ENCODE peak calls at places on chromosome 22, in six cellular contexts. L is PC-3; X is transverse colon; Y is GOT3; R is astrocyte of the cerebellum; F is activated CD4-positive, alpha-beta T cell treated with anti-CD3 and anti-CD28 coated beads, Interleukin-2, amount 10 ng/mL, durations not matched to agents 7 days and 5 days. A is an unnamed sample.
A peak's percentile ranks its signal among the peaks of the same experiment; 100 is the strongest.

GRCh38 chr22:48233586-48233985 is 1471.1 kb downstream of the TBC1D22A start:
- DNase-seq in L (no peak), X (no peak), Y (no peak), R (no peak), F (no peak), A (no peak)

GRCh38 chr22:44793506-44794225 is 41.3 kb downstream of the ARHGAP8 start:
- DNase-seq in L (no peak), X (no peak), Y (no peak), R (no peak), F (no peak), A (no peak)

GRCh38 chr22:39954584-39955055 is 5.6 kb upstream of the TMA7B start:
- DNase-seq in L (peak; percentile 24), X (no peak), Y (no peak), R (peak; percentile 99), F (no peak), A (no peak)

GRCh38 chr22:35642305-35642741 is 5.9 kb upstream of the APOL6 start:
- DNase-seq in L (no peak), X (peak; percentile 43), Y (no peak), R (no peak), F (no peak), A (no peak)

GRCh38 chr22:49006207-49007012 is 821.3 kb downstream of the BRD1 start:
- DNase-seq in L (no peak), X (no peak), Y (no peak), R (no peak), F (no peak), A (no peak)

GRCh38 chr22:33270596-33270995 is 212.4 kb upstream of the SYN3 start:
- DNase-seq in L (no peak), X (no peak), Y (no peak), R (no peak), F (no peak), A (no peak)

GRCh38 chr22:39914584-39914983 is 13.7 kb downstream of the GRAP2 start:
- DNase-seq in L (no peak), X (no peak), Y (no peak), R (no peak), F (no peak), A (no peak)

GRCh38 chr22:50447576-50448551 is 27.0 kb downstream of the SBF1 start:
- DNase-seq in L (no peak), X (no peak), Y (no peak), R (no peak), F (no peak), A (no peak)

GRCh38 chr22:23534851-23535717 is 45.0 kb downstream of the IGLL1 start:
- DNase-seq in L (no peak), X (no peak), Y (no peak), R (no peak), F (no peak), A (no peak)

GRCh38 chr22:33697640-33698039 is 222.6 kb downstream of the LARGE1 start:
- DNase-seq in L (no peak), X (no peak), Y (no peak), R (no peak), F (no peak), A (no peak)

GRCh38 chr22:43365715-43366440 is 22.7 kb upstream of the SCUBE1 start:
- DNase-seq in L (no peak), X (no peak), Y (no peak), R (no peak), F (no peak), A (no peak)

GRCh38 chr22:33397381-33397907 is 339.3 kb upstream of the SYN3 start:
- DNase-seq in L (no peak), X (no peak), Y (no peak), R (no peak), F (no peak), A (no peak)

GRCh38 chr22:47015589-47016178 is 253.2 kb downstream of the TBC1D22A start:
- DNase-seq in L (no peak), X (no peak), Y (no peak), R (no peak), F (no peak), A (no peak)

GRCh38 chr22:23011105-23011674 is 59.1 kb upstream of the GNAZ start:
- DNase-seq in L (no peak), X (no peak), Y (no peak), R (no peak), F (no peak), A (no peak)

GRCh38 chr22:33922268-33922667 is 2.0 kb upstream of the LARGE1 start:
- DNase-seq in L (no peak), X (peak; percentile 39), Y (no peak), R (no peak), F (no peak), A (no peak)